ENCODE peak calls at places on chromosomes 2 and 18, in six cellular contexts. L, B, G, W, V and P are unnamed samples.

GRCh38 chr18:57434177-57434535 is 1.0 kb upstream of the ONECUT2 start:
- DNase-seq in G (no peak), W (no peak), L (no peak), B (no peak), V (no peak), P (no peak)

GRCh38 chr2:236376566-236377244 is 112.5 kb upstream of the ASB18 start:
- DNase-seq in B (no peak), V (no peak), W (no peak), L (no peak), G (no peak), P (no peak)

GRCh38 chr2:227013330-227013729 is 150.7 kb downstream of the COL4A4 start:
- DNase-seq in G (no peak), W (no peak), V (no peak), B (no peak), L (no peak), P (no peak)

GRCh38 chr2:109482371-109482841 is 131.4 kb downstream of the SEPTIN10 start:
- DNase-seq in G (no peak), W (no peak), V (no peak), B (no peak), L (peak; percentile 63), P (no peak)

GRCh38 chr2:23628926-23629325 is 243.9 kb downstream of the KLHL29 start:
- DNase-seq in B (no peak), G (no peak), V (no peak), W (no peak), L (no peak), P (no peak)

GRCh38 chr2:118061135-118061955 is 26.9 kb upstream of the INSIG2 start:
- DNase-seq in B (no peak), G (peak; percentile 11), L (peak; percentile 26), V (peak; percentile 15), W (no peak), P (peak; percentile 60)

GRCh38 chr2:205270689-205271088 is 411.6 kb upstream of the NRP2 start:
- DNase-seq in G (no peak), W (no peak), B (no peak), L (peak; percentile 37), V (no peak), P (no peak)

GRCh38 chr2:191051825-191052778 is 38.1 kb upstream of the STAT1 start:
- DNase-seq in L (peak; percentile 39), G (peak; percentile 40), V (no peak), B (no peak), W (no peak), P (peak; percentile 66)

GRCh38 chr2:241545523-241546473 is 12.7 kb upstream of the BOK start:
- DNase-seq in L (no peak), W (no peak), B (no peak), G (peak; percentile 9), V (no peak), P (no peak)

GRCh38 chr2:88038263-88039105 is 17.1 kb downstream of the KRCC1 start:
- DNase-seq in L (no peak), W (no peak), G (no peak), V (peak; percentile 48), B (no peak), P (peak; percentile 92)

GRCh38 chr2:127324635-127325034 is 30.7 kb upstream of the ERCC3 start:
- DNase-seq in W (no peak), B (no peak), G (no peak), V (peak; percentile 10), L (no peak), P (peak; percentile 47)

GRCh38 chr18:9135081-9135911 is 1.3 kb upstream of the ANKRD12 start:
- DNase-seq in L (no peak), V (no peak), W (no peak), G (no peak), B (no peak), P (no peak)

GRCh38 chr2:146978891-146979555 is 865.8 kb upstream of the ACVR2A start:
- DNase-seq in W (no peak), L (no peak), B (no peak), G (no peak), V (no peak), P (no peak)

GRCh38 chr2:150520887-150521664 is 33.6 kb upstream of the RND3 start:
- DNase-seq in L (no peak), W (no peak), G (no peak), V (no peak), B (no peak), P (peak; percentile 69)

GRCh38 chr2:153420394-153420793 is 58.2 kb downstream of the RPRM start:
- DNase-seq in V (no peak), G (no peak), L (no peak), W (no peak), B (no peak), P (no peak)

GRCh38 chr2:57882895-57883515 is 163.6 kb upstream of the VRK2 start:
- DNase-seq in V (peak; percentile 53), L (no peak), G (no peak), B (no peak), W (no peak), P (no peak)

GRCh38 chr2:223019987-223020717 is 31.8 kb upstream of the KCNE4 start:
- DNase-seq in G (no peak), V (no peak), L (no peak), W (no peak), B (no peak), P (no peak)

GRCh38 chr18:28075501-28075900 is 101.4 kb downstream of the CDH2 start:
- DNase-seq in B (no peak), V (no peak), G (no peak), W (no peak), L (no peak), P (peak; percentile 28)

GRCh38 chr2:8115966-8116365 is 565.9 kb upstream of the ID2 start:
- DNase-seq in W (no peak), L (no peak), B (no peak), G (no peak), V (no peak), P (peak; percentile 22)

GRCh38 chr2:236045264-236046235 is 122.6 kb downstream of the GBX2 start:
- DNase-seq in L (no peak), B (no peak), W (no peak), V (no peak), G (no peak), P (no peak)

GRCh38 chr2:238461491-238461890 is 34.8 kb downstream of the ASB1 start:
- DNase-seq in L (no peak), W (no peak), G (no peak), V (no peak), B (no peak), P (no peak)

GRCh38 chr18:69330345-69330744 is 70.3 kb upstream of the DOK6 start:
- DNase-seq in W (no peak), G (no peak), L (no peak), B (no peak), V (no peak), P (no peak)

GRCh38 chr2:40455661-40456060 is 3.8 kb upstream of the SLC8A1 start:
- DNase-seq in W (no peak), V (no peak), B (peak; percentile 67), G (no peak), L (no peak), P (peak; percentile 33)

DNA sequence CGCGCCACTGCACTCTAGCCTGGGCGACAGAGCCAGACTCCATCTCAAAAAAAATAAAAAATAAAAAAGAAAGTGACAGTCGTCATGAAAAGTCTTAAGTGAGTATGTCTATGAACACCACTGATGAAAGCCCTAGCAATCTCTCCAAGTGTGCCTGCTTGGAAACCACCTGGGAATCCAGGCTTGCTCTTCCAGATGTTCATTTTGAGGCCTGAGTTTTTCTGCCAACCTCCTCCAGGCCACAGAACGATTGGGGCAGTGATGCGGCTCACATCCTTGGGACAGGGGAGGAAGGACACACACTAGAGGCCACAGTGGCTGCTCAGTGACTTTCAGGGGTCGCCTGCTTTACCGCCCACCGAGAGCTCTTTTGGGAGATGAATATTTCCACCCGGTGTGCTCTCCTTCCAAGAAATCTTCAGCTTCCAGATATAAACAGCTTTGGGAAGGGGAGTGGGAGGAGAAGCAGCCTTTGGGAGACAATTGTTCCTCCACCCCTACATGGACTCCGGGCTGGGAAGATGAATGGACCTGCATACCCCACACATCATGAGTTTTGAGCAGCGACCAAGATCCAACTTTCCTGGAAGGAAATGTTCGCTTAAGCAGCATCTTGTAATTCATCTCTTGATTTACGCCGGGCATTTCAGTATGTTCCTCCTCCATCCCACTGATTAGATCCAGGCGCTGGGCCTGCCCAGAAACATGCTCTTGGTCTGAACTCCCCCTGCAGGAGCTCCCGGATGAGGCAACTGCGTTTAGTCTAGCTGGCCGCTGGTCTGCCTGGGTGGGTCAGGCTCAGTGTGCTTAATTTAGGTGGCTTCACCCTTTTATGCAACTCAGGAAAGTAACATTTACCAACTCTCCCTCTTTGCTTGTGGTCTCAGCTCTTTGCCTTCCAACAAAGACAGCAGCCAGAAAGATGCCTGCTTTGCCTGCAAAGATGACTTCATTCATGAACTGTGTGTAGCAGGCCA is 6.2 kb upstream of the ARMC9 start:
- DNase-seq in G (no peak), B (no peak), V (no peak), W (no peak), L (peak; percentile 71), P (peak; percentile 77)
- TF ChIP-seq CTCF in G (no peak), B (peak; percentile 68), V (no peak), W (no peak), L (peak; percentile 49), P (peak; percentile 84)

DNA sequence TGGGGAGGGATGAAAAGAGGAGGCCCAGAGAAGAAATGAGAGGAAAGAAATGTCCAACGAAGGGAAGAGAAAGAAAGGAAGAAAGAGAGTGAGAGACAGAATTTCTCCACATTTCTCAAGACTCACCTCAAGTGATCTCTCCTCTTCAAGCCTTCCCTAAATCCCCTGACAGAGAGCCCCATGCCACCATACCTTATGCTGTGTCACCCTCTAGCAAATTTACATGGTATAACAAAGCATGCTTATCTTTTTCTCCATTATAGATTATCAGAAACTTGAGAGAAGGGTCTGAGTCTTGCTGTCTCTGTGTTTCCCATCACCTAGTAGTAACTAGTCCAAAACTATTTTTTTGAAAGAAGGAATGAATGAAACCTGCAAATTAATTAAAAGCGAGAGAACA is 1208.4 kb downstream of the DPP10 start:
- DNase-seq in B (no peak), G (no peak), V (no peak), L (no peak), W (no peak), P (no peak)
- TF ChIP-seq CTCF in B (no peak), G (no peak), V (no peak), L (no peak), W (no peak), P (no peak)

DNA sequence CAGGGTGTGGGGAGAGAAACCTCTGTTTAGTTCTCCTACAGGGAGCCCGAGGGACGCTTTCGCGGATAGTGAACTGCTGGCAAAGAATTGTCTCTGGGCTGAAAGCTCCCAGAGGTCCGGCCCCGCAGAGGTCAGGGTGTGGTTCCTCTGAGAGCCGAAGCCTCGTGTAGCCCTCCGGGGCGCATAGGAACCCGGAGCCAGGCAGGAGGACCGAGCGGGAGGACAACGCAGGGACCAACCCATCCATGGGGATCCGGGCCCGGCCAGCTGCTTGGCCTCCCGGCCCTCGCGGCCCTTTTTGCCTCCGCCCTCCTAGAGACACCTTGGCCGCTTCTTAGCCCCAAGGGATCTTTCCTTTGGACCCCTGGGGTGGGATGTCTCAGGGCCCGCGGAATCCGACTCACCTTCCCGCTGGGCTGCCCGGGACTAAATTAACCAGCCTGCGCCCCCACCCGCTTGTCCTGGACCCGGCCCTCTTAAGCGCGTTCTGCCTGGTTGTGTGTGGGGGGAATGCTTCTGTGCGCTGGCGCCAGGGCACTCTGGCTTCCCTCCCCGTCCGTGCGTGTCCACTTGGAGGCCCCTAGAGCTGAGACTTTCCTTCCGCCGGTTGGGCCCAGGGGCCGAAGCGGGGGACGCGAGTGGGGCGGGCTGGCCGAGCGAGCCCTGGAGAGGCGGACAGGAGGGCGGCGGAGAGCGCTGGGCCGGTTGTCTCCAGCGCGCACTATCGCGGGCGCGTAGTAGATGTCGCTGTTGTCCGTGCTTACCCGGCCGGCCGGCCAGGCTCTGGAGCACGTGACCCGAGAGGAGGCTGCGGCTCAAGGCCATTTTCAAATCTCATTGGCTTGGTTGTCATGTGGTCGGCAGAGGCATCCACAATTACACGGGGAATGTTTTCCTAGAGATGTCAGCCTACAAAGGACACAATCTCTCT is at the start of gene HOXD10:
- DNase-seq in V (no peak), W (no peak), L (peak; percentile 72), G (no peak), B (no peak), P (no peak)
- TF ChIP-seq CTCF in V (no peak), W (no peak), L (peak; percentile 24), G (no peak), B (no peak), P (no peak)

GRCh38 chr2:208256192-208256782 is 1.4 kb upstream of the IDH1 start:
- DNase-seq in B (no peak), G (no peak), L (no peak), V (no peak), W (no peak), P (no peak)
- TF ChIP-seq CTCF in B (no peak), G (peak; percentile 31), L (peak; percentile 29), V (peak; percentile 74), W (peak; percentile 16), P (peak; percentile 58)